ENCODE peak calls at places on chromosome 5, in nine cellular contexts. E is NCI-H774; T is dermis microvascular lymphatic vessel endothelial cell; J is DMS153; R is fibroblast of lung; L is head of caudate nucleus; O is heart left ventricle; V is activated CD8-positive, alpha-beta memory T cell treated with anti-CD3 and anti-CD28 coated beads, Interleukin-2, amount 50 U/mL, for 4 hours; C is neural progenitor cell. Z is an unnamed sample.

GRCh38 chr5:176614805-176615478 is 5.0 kb upstream of the GPRIN1 start:
- DNase-seq in O (no peak), E (no peak), C (no peak), V (no peak), R (peak), L (no peak), J (no peak), T (peak), Z (no peak)

GRCh38 chr5:133297293-133297692 is 245.5 kb downstream of the HSPA4 start:
- DNase-seq in R (no peak), J (no peak), O (no peak), L (no peak), E (no peak), V (no peak), C (no peak), T (no peak), Z (no peak)

GRCh38 chr5:912356-913091 is 19.8 kb downstream of the TRIP13 start:
- DNase-seq in C (peak), J (peak), V (peak), R (peak), O (no peak), T (peak), E (no peak), L (peak), Z (peak)

GRCh38 chr5:33010851-33011250 is 299.7 kb downstream of the NPR3 start:
- DNase-seq in L (no peak), O (no peak), T (no peak), E (no peak), V (no peak), R (peak), J (no peak), C (no peak), Z (no peak)

GRCh38 chr5:73938938-73939320 is 312.9 kb downstream of the ARHGEF28 start:
- DNase-seq in O (no peak), T (peak), R (no peak), J (no peak), C (no peak), V (no peak), L (no peak), E (no peak), Z (no peak)

GRCh38 chr5:80967500-80968181 is 7.5 kb downstream of the RASGRF2 start:
- DNase-seq in R (peak), C (no peak), L (no peak), V (no peak), O (no peak), T (peak), E (no peak), J (no peak), Z (no peak)

GRCh38 chr5:1542755-1543154 is 19.0 kb upstream of the LPCAT1 start:
- DNase-seq in R (peak), L (no peak), E (no peak), O (peak), C (no peak), T (peak), V (no peak), J (peak), Z (no peak)

GRCh38 chr5:128494516-128494915 is 43.5 kb downstream of the FBN2 start:
- DNase-seq in O (no peak), T (peak), C (peak), L (no peak), V (no peak), E (no peak), R (no peak), J (no peak), Z (no peak)

GRCh38 chr5:134111741-134112647 is 2.5 kb upstream of the TCF7 start:
- DNase-seq in T (no peak), R (peak), C (no peak), J (no peak), O (no peak), E (no peak), V (no peak), L (no peak), Z (no peak)

GRCh38 chr5:139061274-139061673 is 136.9 kb downstream of the SIL1 start:
- DNase-seq in E (no peak), R (peak), T (peak), J (no peak), O (peak), C (no peak), L (no peak), V (no peak), Z (no peak)

GRCh38 chr5:56816546-56817081 is 1.3 kb downstream of the MAP3K1 start:
- DNase-seq in E (no peak), V (peak), J (no peak), O (peak), R (peak), L (peak), C (peak), T (peak), Z (peak)

GRCh38 chr5:56110646-56111403 is 116.1 kb upstream of the IL6ST start:
- DNase-seq in T (no peak), E (no peak), J (no peak), R (peak), L (no peak), V (no peak), C (no peak), O (no peak), Z (no peak)

GRCh38 chr5:152532714-152533113 is 127.6 kb upstream of the NMUR2 start:
- DNase-seq in C (peak), L (no peak), J (peak), R (peak), O (no peak), T (peak), V (no peak), E (peak), Z (peak)

GRCh38 chr5:103808464-103809106 is 246.0 kb upstream of the NUDT12 start:
- DNase-seq in J (no peak), R (peak), V (no peak), E (peak), T (peak), L (peak), C (peak), O (no peak), Z (peak)

GRCh38 chr5:168885324-168886120 is 306.4 kb upstream of the PANK3 start:
- DNase-seq in O (peak), R (no peak), J (no peak), T (no peak), E (no peak), C (peak), L (peak), V (no peak), Z (peak)

Z was measured in neuronal stem cell.